ENCODE peak calls at places on chromosomes 3 and 15, in nine cellular contexts. E, N, P, J, R, Q, Y, W and G are unnamed samples.

GRCh38 chr3:102223139-102223538 is 211.7 kb upstream of the ZPLD1 start:
- DNase-seq in E (no peak), N (no peak), P (no peak), J (no peak), R (no peak), Q (no peak), Y (no peak), W (no peak), G (no peak)

GRCh38 chr15:66452971-66453580 is 44.5 kb downstream of the SNAPC5 start:
- DNase-seq in E (no peak), N (no peak), P (no peak), J (peak; percentile 51), R (no peak), Q (no peak), Y (no peak), W (no peak), G (no peak)

GRCh38 chr3:137165117-137165806 is 207.5 kb downstream of the IL20RB start:
- DNase-seq in E (peak; percentile 30), N (no peak), P (peak; percentile 43), J (no peak), R (peak; percentile 51), Q (no peak), Y (no peak), W (no peak), G (no peak)

GRCh38 chr3:126124148-126124868 is 40.4 kb upstream of the SLC41A3 start:
- DNase-seq in E (no peak), N (peak; percentile 13), P (no peak), J (no peak), R (no peak), Q (no peak), Y (no peak), W (peak; percentile 83), G (peak; percentile 48)

GRCh38 chr15:78321786-78322185 is 18.4 kb upstream of the CRABP1 start:
- DNase-seq in E (no peak), N (no peak), P (no peak), J (no peak), R (no peak), Q (no peak), Y (no peak), W (peak; percentile 44), G (peak; percentile 29)

GRCh38 chr3:127791221-127791913 is 30.9 kb downstream of the MGLL start:
- DNase-seq in E (peak; percentile 90), N (peak; percentile 62), P (peak; percentile 65), J (peak; percentile 84), R (peak; percentile 56), Q (peak; percentile 14), Y (peak; percentile 84), W (no peak), G (no peak)

GRCh38 chr3:29758108-29759020 is 477.5 kb downstream of the RBMS3 start:
- DNase-seq in E (peak; percentile 85), N (no peak), P (peak; percentile 90), J (no peak), R (peak; percentile 85), Q (no peak), Y (peak; percentile 87), W (no peak), G (no peak)

GRCh38 chr15:65558336-65558735 is 28.1 kb downstream of the HACD3 start:
- DNase-seq in E (peak; percentile 86), N (no peak), P (peak; percentile 81), J (no peak), R (peak; percentile 64), Q (no peak), Y (peak; percentile 10), W (no peak), G (no peak)

GRCh38 chr3:148884261-148884660 is 19.2 kb downstream of the CPA3 start:
- DNase-seq in E (peak; percentile 43), N (no peak), P (no peak), J (no peak), R (peak; percentile 46), Q (no peak), Y (no peak), W (no peak), G (no peak)

GRCh38 chr3:15336057-15336456 is 3.7 kb upstream of the SH3BP5 start:
- DNase-seq in E (no peak), N (no peak), P (no peak), J (no peak), R (no peak), Q (no peak), Y (no peak), W (no peak), G (no peak)

GRCh38 chr15:45320581-45320980 is 57.8 kb downstream of the GATM start:
- DNase-seq in E (no peak), N (no peak), P (no peak), J (no peak), R (no peak), Q (no peak), Y (no peak), W (no peak), G (no peak)

GRCh38 chr3:61637088-61638051 is 76.0 kb downstream of the PTPRG start:
- DNase-seq in E (peak; percentile 45), N (peak; percentile 74), P (peak; percentile 60), J (no peak), R (peak; percentile 23), Q (no peak), Y (peak; percentile 26), W (peak; percentile 15), G (no peak)

GRCh38 chr3:128933922-128934253 is 54.5 kb downstream of the ACAD9 start:
- DNase-seq in E (no peak), N (no peak), P (no peak), J (no peak), R (no peak), Q (no peak), Y (no peak), W (no peak), G (no peak)

GRCh38 chr15:77027111-77027696 is 32.3 kb downstream of the PSTPIP1 start:
- DNase-seq in E (no peak), N (peak; percentile 15), P (no peak), J (no peak), R (no peak), Q (no peak), Y (no peak), W (peak; percentile 23), G (no peak)

GRCh38 chr3:194748229-194748628 is 62.5 kb downstream of the FAM43A start:
- DNase-seq in E (no peak), N (no peak), P (no peak), J (no peak), R (no peak), Q (no peak), Y (no peak), W (no peak), G (no peak)

GRCh38 chr15:40091861-40092415 is 16.7 kb downstream of the BMF start:
- DNase-seq in E (no peak), N (no peak), P (no peak), J (no peak), R (no peak), Q (no peak), Y (no peak), W (no peak), G (peak; percentile 20)

GRCh38 chr15:40087095-40087805 is 21.4 kb downstream of the BMF start:
- DNase-seq in E (no peak), N (no peak), P (no peak), J (no peak), R (no peak), Q (no peak), Y (no peak), W (no peak), G (no peak)

GRCh38 chr15:40090774-40091455 is 17.8 kb downstream of the BMF start:
- DNase-seq in E (no peak), N (no peak), P (no peak), J (no peak), R (no peak), Q (no peak), Y (no peak), W (no peak), G (peak; percentile 54)

GRCh38 chr15:40087991-40088928 is 20.4 kb downstream of the BMF start:
- DNase-seq in E (no peak), N (no peak), P (no peak), J (no peak), R (peak; percentile 45), Q (no peak), Y (peak; percentile 68), W (peak; percentile 26), G (peak; percentile 83)

GRCh38 chr15:40088929-40089755 is 19.5 kb downstream of the BMF start:
- DNase-seq in E (peak; percentile 29), N (no peak), P (peak; percentile 72), J (no peak), R (peak; percentile 32), Q (no peak), Y (no peak), W (no peak), G (peak; percentile 50)
- H3K4me1 ChIP-seq in E (peaks cover 52% of the 10 kb centered on the region), N (peaks cover 5% of the 10 kb centered on the region), P (peaks cover 37% of the 10 kb centered on the region), J (peaks cover 5% of the 10 kb centered on the region), R (peaks cover 34% of the 10 kb centered on the region), Q (no peaks in the 10 kb centered on the region), Y (peaks cover 38% of the 10 kb centered on the region), W (peaks cover 40% of the 10 kb centered on the region), G (peaks cover 48% of the 10 kb centered on the region)

DNA sequence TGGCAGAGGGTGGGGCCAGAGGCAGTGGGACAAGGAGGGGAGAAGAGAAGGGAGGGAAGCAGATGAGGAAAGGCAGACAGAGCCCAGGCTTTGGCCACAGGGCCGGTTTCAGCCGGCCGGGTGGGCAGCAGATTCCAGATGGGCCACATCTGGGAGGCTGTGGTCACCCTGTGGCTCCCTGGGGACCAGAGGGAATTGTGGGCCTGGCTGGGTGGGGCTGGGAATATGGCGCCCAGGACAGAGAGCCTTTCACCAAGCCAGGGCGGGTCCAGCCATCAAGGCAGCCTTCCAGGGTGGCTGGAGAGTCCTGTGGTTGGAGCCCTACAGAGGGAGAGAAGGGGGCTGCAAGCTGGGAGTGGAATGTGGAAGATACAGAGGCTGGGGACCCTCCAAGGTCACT is 18.9 kb downstream of the PTH1R start:
- DNase-seq in E (no peak), N (no peak), P (no peak), J (no peak), R (no peak), Q (no peak), Y (no peak), W (no peak), G (peak; percentile 80)
- H3K9ac ChIP-seq in E (no peak overlapping the region), N (no peak overlapping the region), P (no peak overlapping the region), J (no peak overlapping the region), R (no peak overlapping the region), Q (no peak overlapping the region), Y (no peak overlapping the region), W (no peak overlapping the region), G (no peak overlapping the region)

GRCh38 chr15:57698243-57698642 is 8.3 kb upstream of the POLR2M start:
- DNase-seq in E (no peak), N (no peak), P (no peak), J (no peak), R (no peak), Q (no peak), Y (no peak), W (no peak), G (no peak)
- H3K4me3 ChIP-seq in E (no peak overlapping the region), N (no peak overlapping the region), P (no peak overlapping the region), J (no peak overlapping the region), R (no peak overlapping the region), Q (no peak overlapping the region), Y (no peak overlapping the region), W (no peak overlapping the region), G (no peak overlapping the region)

GRCh38 chr3:28348637-28349396 is at the start of the genes AZI2 and ZCWPW2:
- DNase-seq in E (peak; percentile 95), N (peak; percentile 97), P (peak; percentile 95), J (peak; percentile 98), R (peak; percentile 99), Q (peak; percentile 94), Y (peak; percentile 99), W (peak; percentile 91), G (peak; percentile 98)
- H3K4me1 ChIP-seq in E (no peaks in the 10 kb centered on the region), N (peaks cover 3% of the 10 kb centered on the region), P (peaks cover 3% of the 10 kb centered on the region), J (peaks cover 49% of the 10 kb centered on the region), R (peaks cover 37% of the 10 kb centered on the region), Q (peaks cover 53% of the 10 kb centered on the region), Y (peaks cover 44% of the 10 kb centered on the region), W (peaks cover 26% of the 10 kb centered on the region), G (peaks cover 2% of the 10 kb centered on the region)